ENCODE peak calls at places on chromosomes 5 and 9, in four cellular contexts. V is activated naive CD4-positive, alpha-beta T cell; H is activated T-cell treated with anti-CD3 and anti-CD28 coated beads for 48 hours; G is GM06990. C is an unnamed sample.

GRCh38 chr5:128081111-128081865 is 2.3 kb upstream of the SLC12A2 start:
- DNase-seq in V (no peak), H (no peak), G (no peak), C (no peak)

GRCh38 chr9:79555474-79555873 is 16.3 kb upstream of the TLE4 start:
- DNase-seq in V (no peak), H (no peak), G (no peak), C (no peak)

GRCh38 chr5:154038241-154038603 is 488 bp downstream of the FAM114A2 start:
- DNase-seq in V (no peak), H (no peak), G (no peak), C (no peak)

GRCh38 chr9:97186493-97186892 is 121.0 kb upstream of the CCDC180 start:
- DNase-seq in V (no peak), H (no peak), G (no peak), C (no peak)

GRCh38 chr9:136275655-136276429 is 28.1 kb downstream of the CCDC187 start:
- DNase-seq in V (no peak), H (no peak), G (no peak), C (no peak)

GRCh38 chr5:136020383-136021015 is 8.3 kb upstream of the TGFBI start:
- DNase-seq in V (no peak), H (no peak), G (no peak), C (no peak)

GRCh38 chr5:62542720-62543119 is 35.9 kb upstream of the LRRC70 start:
- DNase-seq in V (no peak), H (no peak), G (no peak), C (no peak)

GRCh38 chr5:2149196-2149541 is 266.4 kb upstream of the IRX4 start:
- DNase-seq in V (no peak), H (no peak), G (no peak), C (no peak)

GRCh38 chr5:35038891-35039290 is 8.9 kb downstream of the AGXT2 start:
- DNase-seq in V (no peak), H (no peak), G (no peak), C (no peak)

GRCh38 chr5:93800988-93801811 is 59.8 kb upstream of the POU5F2 start:
- DNase-seq in V (no peak), H (no peak), G (peak; percentile 7), C (no peak)

GRCh38 chr9:8338249-8338721 is 538.7 kb upstream of the DMAC1 start:
- DNase-seq in V (no peak), H (no peak), G (no peak), C (no peak)

GRCh38 chr5:169416583-169417196 is 115.8 kb upstream of the SLIT3 start:
- DNase-seq in V (no peak), H (no peak), G (peak; percentile 68), C (no peak)

GRCh38 chr9:126450537-126451205 is 124.0 kb downstream of the MVB12B start:
- DNase-seq in V (no peak), H (no peak), G (no peak), C (no peak)

GRCh38 chr9:116605904-116606341 is 81.2 kb upstream of the TRIM32 start:
- DNase-seq in V (no peak), H (no peak), G (no peak), C (no peak)

GRCh38 chr5:34833991-34834793 is 4.8 kb upstream of the TTC23L start:
- DNase-seq in V (no peak), H (no peak), G (no peak), C (no peak)

GRCh38 chr9:61666849-61667371 is 477.1 kb downstream of the SPATA31A7 start:
- DNase-seq in V (no peak), H (no peak), G (no peak), C (no peak)

GRCh38 chr5:139574641-139575312 is 13.6 kb downstream of the UBE2D2 start:
- DNase-seq in V (no peak), H (no peak), G (no peak), C (no peak)

GRCh38 chr5:159240301-159240870 is 22.7 kb upstream of the UBLCP1 start:
- DNase-seq in V (no peak), H (no peak), G (no peak), C (no peak)

GRCh38 chr9:70480405-70480980 is 66.0 kb upstream of the KLF9 start:
- DNase-seq in V (no peak), H (no peak), G (no peak), C (no peak)

GRCh38 chr9:69771775-69772418 is 12.1 kb upstream of the PTAR1 start:
- DNase-seq in V (no peak), H (no peak), G (no peak), C (no peak)

GRCh38 chr5:149497357-149497756 is 53.9 kb downstream of the CSNK1A1 start:
- DNase-seq in V (no peak), H (no peak), G (no peak), C (no peak)

GRCh38 chr9:81694541-81694940 is 5.2 kb upstream of the TLE1 start:
- DNase-seq in V (no peak), H (no peak), G (no peak), C (no peak)

GRCh38 chr9:18504707-18505106 is 30.8 kb downstream of the ADAMTSL1 start:
- DNase-seq in V (no peak), H (no peak), G (no peak), C (no peak)

GRCh38 chr5:14270212-14270702 is 127.1 kb downstream of the TRIO start:
- DNase-seq in V (no peak), H (no peak), G (no peak), C (peak; percentile 19)

GRCh38 chr9:111016046-111017026 is 21.9 kb downstream of the LPAR1 start:
- DNase-seq in V (no peak), H (no peak), G (peak; percentile 31), C (no peak)

GRCh38 chr9:20558609-20559016 is 63.7 kb downstream of the MLLT3 start:
- DNase-seq in V (no peak), H (no peak), G (no peak), C (no peak)

GRCh38 chr5:14821721-14822120 is 49.9 kb downstream of the ANKH start:
- DNase-seq in V (no peak), H (no peak), G (no peak), C (no peak)

GRCh38 chr9:136592666-136593065 is 46.8 kb upstream of the NOTCH1 start:
- DNase-seq in V (no peak), H (no peak), G (no peak), C (no peak)

GRCh38 chr5:89037090-89037489 is 154.1 kb upstream of the MEF2C start:
- DNase-seq in V (no peak), H (no peak), G (no peak), C (no peak)

GRCh38 chr9:34907044-34907443 is 51.0 kb upstream of the PHF24 start:
- DNase-seq in V (no peak), H (no peak), G (no peak), C (no peak)

GRCh38 chr5:127941646-127942045 is 141.9 kb upstream of the SLC12A2 start:
- DNase-seq in V (no peak), H (no peak), G (no peak), C (no peak)

GRCh38 chr5:112245616-112246015 is 173.5 kb downstream of the EPB41L4A start:
- DNase-seq in V (no peak), H (no peak), G (no peak), C (no peak)

C was measured in NCI-H1048.